ENCODE peak calls at places on chromosomes 2 and 18, in five cellular contexts. P is HCT116, N is H1, J is HepG2, H is K562. L is an unnamed sample.

GRCh38 chr18:26059357-26059756 is 31.1 kb downstream of the SS18 start:
- DNase-seq in P (no peak), N (no peak), J (no peak), H (no peak), L (no peak)

GRCh38 chr2:100262043-100262442 is 60.3 kb downstream of the LONRF2 start:
- DNase-seq in P (no peak), N (no peak), J (no peak), H (no peak), L (no peak)

GRCh38 chr2:222307978-222308479 is 9.2 kb upstream of the PAX3 start:
- DNase-seq in P (no peak), N (peak; percentile 48), J (no peak), H (no peak), L (no peak)

GRCh38 chr2:161017780-161018440 is 142.3 kb upstream of the TANK start:
- DNase-seq in P (no peak), N (no peak), J (no peak), H (no peak), L (no peak)

GRCh38 chr2:36633470-36634092 is 35.6 kb upstream of the FEZ2 start:
- DNase-seq in P (no peak), N (no peak), J (no peak), H (no peak), L (no peak)

GRCh38 chr2:118417417-118418125 is 329.3 kb downstream of the INSIG2 start:
- DNase-seq in P (no peak), N (no peak), J (no peak), H (no peak), L (no peak)

GRCh38 chr2:191631754-191632153 is 46.2 kb upstream of the NABP1 start:
- DNase-seq in P (no peak), N (no peak), J (peak; percentile 35), H (no peak), L (no peak)

GRCh38 chr18:73060666-73061270 is 193.0 kb upstream of the NETO1 start:
- DNase-seq in P (no peak), N (no peak), J (no peak), H (no peak), L (no peak)

GRCh38 chr2:173544621-173545363 is 190.1 kb downstream of the CDCA7 start:
- DNase-seq in P (no peak), N (no peak), J (no peak), H (no peak), L (no peak)

GRCh38 chr2:33238111-33238510 is 238.3 kb upstream of the RASGRP3 start:
- DNase-seq in P (no peak), N (no peak), J (no peak), H (no peak), L (no peak)

GRCh38 chr2:120233292-120233691 is 10.1 kb upstream of the TMEM185B start:
- DNase-seq in P (no peak), N (no peak), J (no peak), H (no peak), L (no peak)

GRCh38 chr18:34707670-34708069 is 2.4 kb upstream of the DTNA start:
- DNase-seq in P (peak; percentile 70), N (no peak), J (no peak), H (no peak), L (peak; percentile 36)

GRCh38 chr2:47528874-47529273 is 125.9 kb downstream of the MSH2 start:
- DNase-seq in P (no peak), N (no peak), J (no peak), H (no peak), L (no peak)

GRCh38 chr2:71595549-71595948 is 142.2 kb downstream of the DYSF start:
- DNase-seq in P (no peak), N (no peak), J (no peak), H (no peak), L (no peak)

GRCh38 chr18:11020454-11020853 is 128.9 kb downstream of the PIEZO2 start:
- DNase-seq in P (no peak), N (no peak), J (no peak), H (no peak), L (no peak)

GRCh38 chr2:106156305-106157288 is 37.5 kb downstream of the UXS1 start:
- DNase-seq in P (no peak), N (no peak), J (no peak), H (no peak), L (no peak)

GRCh38 chr2:20307311-20307710 is 43.3 kb downstream of the PUM2 start:
- DNase-seq in P (no peak), N (no peak), J (no peak), H (no peak), L (no peak)
- H3K4me1 ChIP-seq in P (no peaks in the 10 kb centered on the region), N (no peaks in the 10 kb centered on the region), J (no peaks in the 10 kb centered on the region), H (no peaks in the 10 kb centered on the region), L (no peaks in the 10 kb centered on the region)

DNA sequence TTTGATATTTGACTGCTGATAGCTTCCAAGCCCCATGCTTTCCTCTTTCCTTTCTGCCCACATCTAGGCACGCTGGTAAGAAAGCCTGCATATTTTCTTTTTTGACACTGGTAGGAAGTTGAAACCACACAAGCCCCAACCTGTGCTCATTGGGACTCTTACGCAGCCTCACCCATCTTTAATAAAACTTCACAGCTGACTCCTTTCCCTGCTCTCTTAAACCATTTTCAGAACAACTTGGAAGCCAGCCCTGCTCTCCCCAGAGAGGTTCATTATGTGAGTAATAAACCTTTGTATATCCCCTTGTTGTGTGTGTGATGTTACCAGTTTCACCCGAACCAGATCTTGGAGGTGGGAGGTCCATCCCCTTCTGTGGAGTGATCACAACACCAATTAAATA is 268.4 kb downstream of the GPD2 start:
- DNase-seq in P (no peak), N (no peak), J (no peak), H (no peak), L (no peak)
- TF ChIP-seq YY1 in P (no peak), N (no peak), J (no peak), H (no peak), L (no peak)

DNA sequence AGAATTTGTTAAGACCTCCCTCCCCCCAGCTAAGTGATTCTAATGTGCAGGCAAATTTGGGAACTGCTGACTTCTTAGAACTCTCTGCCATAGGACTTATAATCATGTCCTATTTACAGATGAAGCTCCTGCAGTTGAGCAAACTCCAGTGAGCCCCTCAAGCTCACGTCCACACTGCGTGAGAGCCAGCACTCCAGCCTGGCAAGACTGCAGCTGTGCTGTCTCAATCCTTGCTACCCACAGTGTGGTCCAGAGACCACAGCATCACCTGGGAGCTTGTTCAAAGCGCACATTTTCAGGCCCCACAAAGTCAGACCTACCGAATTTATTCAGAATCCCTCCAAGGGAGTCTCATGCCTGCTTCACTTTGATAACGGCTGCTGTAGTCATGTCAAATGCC is 243.2 kb upstream of the RAB12 start:
- DNase-seq in P (no peak), N (no peak), J (no peak), H (no peak), L (no peak)
- H3K4me1 ChIP-seq in P (peaks cover 4% of the 10 kb centered on the region), N (peaks cover 5% of the 10 kb centered on the region), J (no peaks in the 10 kb centered on the region), H (no peaks in the 10 kb centered on the region), L (no peaks in the 10 kb centered on the region)

GRCh38 chr2:15262792-15263191 is 298.3 kb downstream of the NBAS start:
- DNase-seq in P (no peak), N (no peak), J (no peak), H (no peak), L (no peak)
- TF ChIP-seq YY1 in P (no peak), N (no peak), J (no peak), H (no peak), L (no peak)

GRCh38 chr2:64134813-64135212 is 9.4 kb downstream of the PELI1 start:
- DNase-seq in P (no peak), N (no peak), J (no peak), H (no peak), L (no peak)

GRCh38 chr2:64137567-64137966 is 6.7 kb downstream of the PELI1 start:
- DNase-seq in P (no peak), N (no peak), J (no peak), H (no peak), L (no peak)

GRCh38 chr2:64135421-64135820 is 8.8 kb downstream of the PELI1 start:
- DNase-seq in P (no peak), N (no peak), J (no peak), H (no peak), L (no peak)

GRCh38 chr2:64140665-64141064 is 3.6 kb downstream of the PELI1 start:
- DNase-seq in P (no peak), N (no peak), J (no peak), H (no peak), L (no peak)

DNA sequence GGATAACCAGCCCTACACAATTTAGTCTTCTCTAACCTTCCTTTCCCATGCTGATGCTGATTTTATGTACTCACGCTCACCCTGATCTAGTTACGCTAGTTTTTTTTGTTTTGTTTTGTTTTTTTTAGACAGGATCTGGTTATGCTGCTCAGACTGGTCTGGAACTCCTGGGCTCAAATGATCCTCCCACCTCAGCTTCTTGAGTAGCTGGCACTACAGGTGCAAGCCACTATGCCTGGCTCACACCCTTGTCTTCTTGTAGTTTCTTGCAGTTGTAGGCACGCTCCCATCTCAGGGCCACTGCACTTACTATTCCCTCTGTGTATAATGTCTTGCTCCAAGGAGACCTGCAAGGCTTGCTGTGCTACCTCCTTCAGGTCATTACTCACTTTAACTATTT is 6.2 kb downstream of the PELI1 start:
- DNase-seq in P (no peak), N (no peak), J (no peak), H (no peak), L (no peak)
- H3K4me1 ChIP-seq in P (no peaks in the 10 kb centered on the region), N (peaks cover 2% of the 10 kb centered on the region), J (peaks cover 34% of the 10 kb centered on the region), H (peaks cover 20% of the 10 kb centered on the region), L (no peaks in the 10 kb centered on the region)

GRCh38 chr18:80009661-80010550 is 21.5 kb upstream of the TXNL4A start:
- DNase-seq in P (peak; percentile 75), N (no peak), J (no peak), H (no peak), L (no peak)
- TF ChIP-seq YY1 in P (no peak), N (no peak), J (no peak), H (no peak), L (no peak)

DNA sequence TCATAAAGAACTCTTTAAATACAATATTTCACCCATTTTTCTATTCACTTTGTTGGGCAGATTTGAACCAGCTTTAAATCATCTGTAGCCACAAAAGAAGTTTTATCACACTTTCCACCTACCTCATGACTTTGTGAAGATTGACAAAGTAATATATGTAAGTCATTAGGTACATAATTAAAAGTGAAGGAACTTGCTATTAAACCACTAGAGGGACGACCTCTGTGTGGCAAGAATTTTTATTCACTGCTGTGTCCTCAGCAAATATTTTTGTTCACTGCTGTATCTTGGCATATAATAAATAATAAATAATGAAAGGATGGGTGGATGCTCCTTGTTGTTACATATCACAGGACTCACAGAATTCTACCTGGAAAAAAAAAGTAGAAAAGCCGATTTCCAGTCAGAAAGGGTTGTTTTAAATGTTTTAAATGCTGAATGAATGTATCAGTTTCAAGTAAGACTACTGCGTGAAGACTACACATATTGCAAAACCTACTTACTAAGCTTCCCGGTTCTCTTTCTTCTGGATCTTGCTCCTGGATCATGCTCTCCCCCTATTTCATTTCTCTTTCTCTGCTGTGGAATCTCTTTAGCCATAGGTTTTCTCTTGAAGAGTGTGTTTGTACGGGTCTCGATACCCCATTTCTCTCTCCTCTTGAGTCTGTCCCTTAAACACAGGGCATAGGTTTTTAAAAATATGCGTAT is 44.8 kb downstream of the KCMF1 start:
- DNase-seq in P (no peak), N (no peak), J (no peak), H (no peak), L (no peak)
- H3K4me1 ChIP-seq in P (peaks cover 23% of the 10 kb centered on the region), N (peaks cover 2% of the 10 kb centered on the region), J (peaks cover 35% of the 10 kb centered on the region), H (peaks cover 10% of the 10 kb centered on the region), L (no peaks in the 10 kb centered on the region)

L was measured in NT2/D1.